ENCODE peak calls at places on chromosomes 11 and 22, in four cellular contexts. Z is mesenchymal stem cell, S is stomach, I is HL-60. Y is an unnamed sample.

GRCh38 chr22:46360891-46361290 is 25.4 kb downstream of the TRMU start:
- DNase-seq in S (no peak), Z (no peak), I (no peak), Y (no peak)

GRCh38 chr11:77457340-77457739 is 16.6 kb downstream of the PAK1 start:
- DNase-seq in Z (no peak), S (no peak), I (no peak), Y (no peak)

GRCh38 chr11:109208116-109208515 is 213.9 kb upstream of the C11orf87 start:
- DNase-seq in I (no peak), S (no peak), Z (no peak), Y (no peak)

GRCh38 chr22:31776231-31776630 is 22.4 kb downstream of the DEPDC5 start:
- DNase-seq in Z (no peak), S (no peak), I (no peak), Y (no peak)

GRCh38 chr11:129639300-129639699 is 176.3 kb upstream of the TMEM45B start:
- DNase-seq in I (no peak), S (no peak), Z (peak; percentile 97), Y (no peak)

GRCh38 chr11:123386746-123387510 is 43.1 kb upstream of the GRAMD1B start:
- DNase-seq in I (no peak), S (no peak), Z (peak; percentile 37), Y (no peak)

GRCh38 chr22:31537019-31537535 is 40.7 kb downstream of the SFI1 start:
- DNase-seq in S (no peak), Z (no peak), I (no peak), Y (no peak)

GRCh38 chr11:82747471-82747870 is 13.8 kb upstream of the FAM181B start:
- DNase-seq in S (no peak), I (no peak), Z (no peak), Y (no peak)

GRCh38 chr22:19291218-19291579 is 320 bp downstream of the CLTCL1 start:
- DNase-seq in I (no peak), S (peak; percentile 31), Z (no peak), Y (peak; percentile 46)

GRCh38 chr11:124041254-124041653 is at the start of gene OR10G7:
- DNase-seq in S (no peak), I (no peak), Z (no peak), Y (no peak)

GRCh38 chr11:19873730-19874129 is 161.1 kb downstream of the NAV2 start:
- DNase-seq in I (no peak), Z (no peak), S (no peak), Y (no peak)

GRCh38 chr11:62556872-62557631 is 10.4 kb upstream of the AHNAK start:
- DNase-seq in S (no peak), Z (no peak), I (no peak), Y (no peak)

GRCh38 chr11:57335023-57335342 is 709 bp downstream of the SSRP1 start:
- DNase-seq in S (no peak), I (no peak), Z (no peak), Y (no peak)

GRCh38 chr11:34161812-34162506 is 56.5 kb downstream of the NAT10 start:
- DNase-seq in I (no peak), Z (no peak), S (no peak), Y (no peak)

GRCh38 chr22:36194971-36195370 is 6.6 kb downstream of the APOL4 start:
- DNase-seq in Z (peak; percentile 80), S (peak; percentile 57), I (peak; percentile 27), Y (peak; percentile 51)

GRCh38 chr11:16598906-16599305 is 139.5 kb upstream of the C11orf58 start:
- DNase-seq in Z (no peak), I (no peak), S (no peak), Y (no peak)

GRCh38 chr11:119297938-119298337 is 19.0 kb downstream of the MCAM start:
- DNase-seq in I (no peak), Z (no peak), S (no peak), Y (no peak)

GRCh38 chr11:35588627-35589026 is 29.6 kb upstream of the FJX1 start:
- DNase-seq in S (no peak), Z (peak; percentile 70), I (no peak), Y (no peak)

GRCh38 chr11:41954034-41954433 is 494.6 kb upstream of the LRRC4C start:
- DNase-seq in I (no peak), Z (no peak), S (no peak), Y (no peak)

GRCh38 chr22:27100789-27101188 is 443.4 kb downstream of the MIAT start:
- DNase-seq in I (no peak), Z (peak; percentile 87), S (no peak), Y (no peak)

GRCh38 chr22:49954991-49955580 is 5.5 kb upstream of the PIM3 start:
- DNase-seq in Z (no peak), I (no peak), S (no peak), Y (no peak)

GRCh38 chr22:23058481-23059336 is 11.6 kb upstream of the GNAZ start:
- DNase-seq in I (no peak), S (peak; percentile 11), Z (no peak), Y (no peak)

GRCh38 chr11:120800206-120800605 is 223.7 kb upstream of the TBCEL start:
- DNase-seq in Z (no peak), S (no peak), I (no peak), Y (no peak)

GRCh38 chr11:3132831-3133455 is 32.2 kb downstream of the OSBPL5 start:
- DNase-seq in I (no peak), Z (no peak), S (no peak), Y (no peak)

GRCh38 chr11:27904358-27905055 is 203.4 kb downstream of the KIF18A start:
- DNase-seq in I (no peak), S (no peak), Z (peak; percentile 72), Y (no peak)

GRCh38 chr11:113773416-113774173 is at the start of gene ZW10:
- DNase-seq in Z (peak; percentile 98), S (peak; percentile 99), I (peak; percentile 88), Y (peak; percentile 97)
- H3K27ac ChIP-seq in Z (peak within 1 kb of the TSS; percentile 46), S (peak within 1 kb of the TSS; percentile 89), I (peak within 1 kb of the TSS; percentile 71), Y (peak within 1 kb of the TSS; percentile 19)

GRCh38 chr11:69983897-69984438 is 94.1 kb upstream of the ANO1 start:
- DNase-seq in S (no peak), Z (no peak), I (no peak), Y (no peak)

GRCh38 chr11:69986421-69987229 is 91.5 kb upstream of the ANO1 start:
- DNase-seq in S (no peak), Z (no peak), I (no peak), Y (no peak)

GRCh38 chr11:69985331-69985653 is 92.8 kb upstream of the ANO1 start:
- DNase-seq in I (no peak), Z (no peak), S (no peak), Y (no peak)

GRCh38 chr11:69984457-69985261 is 93.5 kb upstream of the ANO1 start:
- DNase-seq in S (no peak), Z (peak; percentile 18), I (no peak), Y (no peak)

DNA sequence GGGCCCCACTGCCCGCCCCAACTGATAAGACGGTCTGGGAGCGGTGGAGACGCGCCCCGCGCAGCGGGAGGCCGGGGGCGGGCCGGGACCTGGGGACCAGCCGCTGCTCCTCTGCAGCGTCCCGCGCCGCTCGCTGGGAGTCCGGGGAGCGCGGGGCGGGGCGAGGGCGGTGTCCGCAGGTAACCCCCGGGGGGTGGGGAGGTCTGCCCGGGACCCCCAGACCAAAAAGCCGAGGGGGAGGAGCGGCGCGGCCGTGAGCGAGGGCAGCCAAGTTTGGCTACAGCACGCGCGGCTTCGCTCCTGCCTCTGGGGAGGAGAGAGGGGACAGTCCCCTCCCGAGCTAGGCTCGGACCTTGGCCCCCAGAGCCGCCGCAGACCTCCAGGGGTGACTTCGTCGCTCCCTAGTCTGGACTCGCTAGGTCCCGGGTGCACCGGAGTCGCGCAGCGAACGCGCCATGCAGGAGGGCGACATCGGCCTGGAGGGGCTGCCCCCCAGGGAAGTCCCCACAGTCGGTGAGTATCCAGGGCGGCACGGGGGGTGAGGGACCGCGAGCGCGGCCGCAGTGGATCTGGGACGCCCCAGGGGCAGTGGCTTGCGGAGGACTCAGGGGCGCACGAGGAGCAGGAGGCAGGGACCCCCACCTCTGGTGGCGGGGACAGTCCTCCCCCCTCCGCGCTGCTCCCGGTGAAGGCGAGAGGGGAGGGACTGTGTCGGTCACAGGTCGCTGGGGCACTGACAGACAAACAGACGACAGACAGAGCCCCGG is 92.3 kb upstream of the ANO1 start:
- DNase-seq in I (no peak), S (no peak), Z (no peak), Y (no peak)
- H3K27ac ChIP-seq in I (no peak overlapping the region), S (peak overlapping the region; percentile 26), Z (no peak overlapping the region), Y (no peak overlapping the region)

DNA sequence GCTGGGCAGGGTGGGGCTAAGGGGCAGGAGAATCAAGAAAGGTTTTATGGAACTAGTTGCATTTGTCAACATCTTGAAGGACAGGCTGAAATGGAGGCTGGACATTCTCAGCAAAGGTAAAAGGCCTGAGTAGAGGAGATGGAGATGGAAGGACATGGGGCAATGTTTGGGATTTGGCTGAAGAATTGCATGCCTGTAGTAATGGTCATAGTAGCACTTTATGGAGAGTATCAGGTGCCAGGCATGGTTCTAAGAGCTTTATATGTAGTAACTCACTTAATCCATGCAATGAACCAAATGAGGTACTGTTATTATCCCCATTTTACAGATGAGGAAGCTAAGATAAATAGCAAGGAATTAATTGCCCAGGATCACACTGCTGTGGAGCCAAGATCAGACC is 23.9 kb downstream of the BMAL1 start:
- DNase-seq in I (no peak), Z (no peak), S (no peak), Y (no peak)
- H3K27ac ChIP-seq in I (no peak overlapping the region), Z (no peak overlapping the region), S (no peak overlapping the region), Y (no peak overlapping the region)

GRCh38 chr11:44376423-44376822 is 66.5 kb upstream of the ALX4 start:
- DNase-seq in Z (no peak), S (no peak), I (no peak), Y (no peak)
- H3K27ac ChIP-seq in Z (no peak overlapping the region), S (no peak overlapping the region), I (no peak overlapping the region), Y (no peak overlapping the region)

DNA sequence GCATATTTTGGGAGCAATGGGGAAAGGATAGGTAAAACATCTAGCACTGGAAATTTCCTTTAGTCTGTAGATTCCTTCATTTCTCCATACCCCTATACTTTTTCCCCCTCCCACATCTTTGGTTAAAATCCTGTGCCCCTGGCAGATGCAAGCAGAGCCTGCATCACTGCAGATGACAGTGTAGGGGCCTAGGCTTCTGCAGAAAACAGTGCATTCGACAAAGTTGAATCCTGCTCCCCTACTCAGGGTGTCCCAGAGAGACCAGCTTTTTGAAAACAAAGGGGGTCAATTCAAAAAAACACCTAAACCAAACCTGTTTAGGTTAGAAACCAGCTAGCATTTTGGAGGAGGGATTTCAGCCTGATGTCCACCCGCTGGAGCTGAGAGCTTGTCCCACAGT is 43.8 kb upstream of the BLID start:
- DNase-seq in S (no peak), Z (no peak), I (no peak), Y (no peak)
- H3K27ac ChIP-seq in S (peak overlapping the region; percentile 63), Z (peak overlapping the region; percentile 0), I (no peak overlapping the region), Y (no peak overlapping the region)

Y was measured in body of pancreas.